ENCODE peak calls at places on chromosomes 12 and 14, in nine cellular contexts. S is HEK293T; Q is substantia nigra; Z is stimulated activated CD4-positive, alpha-beta T cell treated with anti-CD3 and anti-CD28 coated beads, Interleukin-12 subunit alpha, Interleukin-12 subunit beta, amount 100 ng/mL, for 4 hours; N is pancreas; H is MM.1S; K is left lobe of liver; D is HAP-1; R is uterus. P is an unnamed sample.

GRCh38 chr14:67646136-67646535 is 26.4 kb downstream of the ARG2 start:
- DNase-seq in S (no peak), Q (no peak), Z (no peak), N (no peak), H (no peak), K (no peak), D (no peak), R (no peak), P (no peak)

GRCh38 chr14:89356927-89357326 is 60.1 kb downstream of the FOXN3 start:
- DNase-seq in S (no peak), Q (no peak), Z (no peak), N (no peak), H (no peak), K (no peak), D (no peak), R (no peak), P (no peak)

GRCh38 chr14:38174721-38175120 is 33.0 kb upstream of the SSTR1 start:
- DNase-seq in S (no peak), Q (no peak), Z (no peak), N (no peak), H (no peak), K (no peak), D (no peak), R (no peak), P (no peak)

GRCh38 chr12:27185234-27186045 is 58.6 kb upstream of the STK38L start:
- DNase-seq in S (no peak), Q (no peak), Z (no peak), N (no peak), H (peak; percentile 99), K (no peak), D (no peak), R (no peak), P (no peak)

GRCh38 chr12:102426599-102427541 is 53.5 kb downstream of the IGF1 start:
- DNase-seq in S (no peak), Q (no peak), Z (no peak), N (no peak), H (no peak), K (no peak), D (no peak), R (no peak), P (no peak)

GRCh38 chr12:132600048-132601032 is 10.0 kb downstream of the LRCOL1 start:
- DNase-seq in S (peak; percentile 59), Q (no peak), Z (peak; percentile 24), N (peak; percentile 54), H (no peak), K (peak; percentile 80), D (peak; percentile 56), R (peak; percentile 57), P (peak; percentile 70)

GRCh38 chr12:124411291-124411878 is 116.5 kb downstream of the RFLNA start:
- DNase-seq in S (no peak), Q (no peak), Z (no peak), N (no peak), H (no peak), K (no peak), D (no peak), R (peak; percentile 93), P (no peak)

GRCh38 chr12:47413806-47414205 is 292.0 kb downstream of the RPAP3 start:
- DNase-seq in S (no peak), Q (no peak), Z (no peak), N (no peak), H (no peak), K (no peak), D (no peak), R (no peak), P (no peak)

GRCh38 chr14:103472939-103473338 is 49.7 kb downstream of the CKB start:
- DNase-seq in S (no peak), Q (no peak), Z (no peak), N (no peak), H (no peak), K (no peak), D (peak; percentile 59), R (no peak), P (no peak)

GRCh38 chr12:2125651-2126050 is 72.9 kb downstream of the CACNA1C start:
- DNase-seq in S (no peak), Q (no peak), Z (no peak), N (no peak), H (no peak), K (no peak), D (no peak), R (no peak), P (no peak)

GRCh38 chr14:66117600-66117999 is 368.6 kb upstream of the CCDC196 start:
- DNase-seq in S (no peak), Q (no peak), Z (no peak), N (no peak), H (no peak), K (no peak), D (no peak), R (no peak), P (no peak)

GRCh38 chr12:54527631-54527929 is 21.8 kb upstream of the PDE1B start:
- DNase-seq in S (no peak), Q (no peak), Z (no peak), N (no peak), H (no peak), K (no peak), D (no peak), R (no peak), P (no peak)

GRCh38 chr12:90683871-90684270 is 271.1 kb downstream of the CCER1 start:
- DNase-seq in S (no peak), Q (no peak), Z (no peak), N (no peak), H (no peak), K (no peak), D (no peak), R (no peak), P (no peak)

GRCh38 chr14:99619873-99620834 is 16.1 kb upstream of the CCDC85C start:
- DNase-seq in S (no peak), Q (no peak), Z (no peak), N (no peak), H (no peak), K (no peak), D (no peak), R (peak; percentile 62), P (no peak)

GRCh38 chr12:93325855-93326254 is 51.9 kb upstream of the NUDT4 start:
- DNase-seq in S (no peak), Q (no peak), Z (no peak), N (no peak), H (no peak), K (no peak), D (no peak), R (no peak), P (no peak)

GRCh38 chr12:13024151-13024946 is 19.8 kb upstream of the FAM234B start:
- DNase-seq in S (no peak), Q (no peak), Z (no peak), N (peak; percentile 38), H (peak; percentile 54), K (no peak), D (no peak), R (peak; percentile 39), P (no peak)

GRCh38 chr14:104590240-104590965 is 10.8 kb downstream of the C14orf180 start:
- DNase-seq in S (no peak), Q (no peak), Z (no peak), N (no peak), H (no peak), K (no peak), D (no peak), R (no peak), P (no peak)

GRCh38 chr12:97680751-97681150 is 218.1 kb downstream of the RMST start:
- DNase-seq in S (no peak), Q (no peak), Z (no peak), N (no peak), H (no peak), K (no peak), D (no peak), R (no peak), P (no peak)

GRCh38 chr12:21819236-21819635 is 44.7 kb upstream of the KCNJ8 start:
- DNase-seq in S (no peak), Q (no peak), Z (no peak), N (no peak), H (no peak), K (no peak), D (no peak), R (no peak), P (no peak)

GRCh38 chr12:75259170-75259569 is 49.5 kb upstream of the KCNC2 start:
- DNase-seq in S (no peak), Q (no peak), Z (no peak), N (no peak), H (no peak), K (no peak), D (peak; percentile 35), R (no peak), P (no peak)

P was measured in Peyer's patch.